ENCODE peak calls at places on chromosomes 3 and 15, in nine cellular contexts. T is heart right ventricle; L is HFF-Myc; N is psoas muscle; D is tibial nerve; S is pancreas; O is GM12878; H is foreskin fibroblast; W is CD8-positive, alpha-beta T cell. E is an unnamed sample.

GRCh38 chr3:64935995-64936394 is 248.2 kb upstream of the ADAMTS9 start:
- DNase-seq in T (no peak), L (no peak), N (no peak), D (no peak), S (no peak), O (no peak), H (no peak), W (no peak), E (no peak)

GRCh38 chr15:35751421-35752133 is 205.6 kb upstream of the DPH6 start:
- DNase-seq in T (peak), L (no peak), N (peak), D (peak), S (peak), O (peak), H (peak), W (peak), E (peak)

GRCh38 chr15:42503822-42504221 is 8.4 kb downstream of the SNAP23 start:
- DNase-seq in T (no peak), L (no peak), N (no peak), D (no peak), S (no peak), O (no peak), H (no peak), W (no peak), E (no peak)

GRCh38 chr15:70451861-70452653 is 311.3 kb downstream of the UACA start:
- DNase-seq in T (no peak), L (no peak), N (no peak), D (no peak), S (no peak), O (no peak), H (no peak), W (no peak), E (no peak)

GRCh38 chr15:56293495-56294292 is 50.0 kb upstream of the RFX7 start:
- DNase-seq in T (no peak), L (no peak), N (no peak), D (no peak), S (no peak), O (no peak), H (no peak), W (no peak), E (no peak)

GRCh38 chr3:34140606-34141005 is 342.2 kb downstream of the PDCD6IP start:
- DNase-seq in T (no peak), L (no peak), N (no peak), D (no peak), S (no peak), O (no peak), H (peak), W (no peak), E (no peak)

GRCh38 chr3:160754371-160754854 is 1.6 kb upstream of the PPM1L start:
- DNase-seq in T (peak), L (no peak), N (peak), D (peak), S (no peak), O (no peak), H (peak), W (peak), E (peak)

GRCh38 chr3:632571-633170 is 436.1 kb downstream of the CHL1 start:
- DNase-seq in T (no peak), L (peak), N (no peak), D (no peak), S (peak), O (no peak), H (peak), W (no peak), E (peak)

GRCh38 chr15:90001062-90001682 is at the start of gene ZNF710:
- DNase-seq in T (peak), L (no peak), N (peak), D (no peak), S (no peak), O (no peak), H (peak), W (no peak), E (peak)

GRCh38 chr3:182726258-182727142 is 66.8 kb upstream of the ATP11B start:
- DNase-seq in T (no peak), L (no peak), N (no peak), D (no peak), S (no peak), O (no peak), H (no peak), W (no peak), E (no peak)
- H3K4me3 ChIP-seq in T (peak), L (no peak), N (peak), D (no peak), S (no peak), O (no peak), H (peak), W (no peak), E (no peak)

GRCh38 chr3:14959358-14959943 is 12.1 kb downstream of the NR2C2 start:
- DNase-seq in T (no peak), L (no peak), N (no peak), D (no peak), S (no peak), O (no peak), H (no peak), W (no peak), E (no peak)

GRCh38 chr3:14962762-14963161 is 15.4 kb downstream of the NR2C2 start:
- DNase-seq in T (no peak), L (no peak), N (no peak), D (no peak), S (no peak), O (no peak), H (peak), W (no peak), E (no peak)

GRCh38 chr3:14957933-14958332 is 10.6 kb downstream of the NR2C2 start:
- DNase-seq in T (no peak), L (no peak), N (no peak), D (no peak), S (no peak), O (no peak), H (no peak), W (no peak), E (peak)

GRCh38 chr3:14957163-14957562 is 9.8 kb downstream of the NR2C2 start:
- DNase-seq in T (no peak), L (no peak), N (no peak), D (no peak), S (no peak), O (no peak), H (no peak), W (no peak), E (no peak)
- H3K4me3 ChIP-seq in T (no peak), L (no peak), N (no peak), D (no peak), S (no peak), O (no peak), H (no peak), W (no peak), E (no peak)

GRCh38 chr3:73664389-73664788 is 39.6 kb upstream of the PDZRN3 start:
- DNase-seq in T (no peak), L (no peak), N (no peak), D (no peak), S (no peak), O (no peak), H (no peak), W (no peak), E (no peak)
- H3K4me3 ChIP-seq in T (no peak), L (no peak), N (no peak), D (no peak), S (no peak), O (no peak), H (no peak), W (no peak), E (no peak)

GRCh38 chr15:96339662-96340347 is 9.3 kb downstream of the NR2F2 start:
- DNase-seq in T (no peak), L (no peak), N (no peak), D (no peak), S (no peak), O (no peak), H (peak), W (no peak), E (no peak)
- H3K4me3 ChIP-seq in T (peak), L (peak), N (peak), D (peak), S (peak), O (peak), H (peak), W (no peak), E (peak)

DNA sequence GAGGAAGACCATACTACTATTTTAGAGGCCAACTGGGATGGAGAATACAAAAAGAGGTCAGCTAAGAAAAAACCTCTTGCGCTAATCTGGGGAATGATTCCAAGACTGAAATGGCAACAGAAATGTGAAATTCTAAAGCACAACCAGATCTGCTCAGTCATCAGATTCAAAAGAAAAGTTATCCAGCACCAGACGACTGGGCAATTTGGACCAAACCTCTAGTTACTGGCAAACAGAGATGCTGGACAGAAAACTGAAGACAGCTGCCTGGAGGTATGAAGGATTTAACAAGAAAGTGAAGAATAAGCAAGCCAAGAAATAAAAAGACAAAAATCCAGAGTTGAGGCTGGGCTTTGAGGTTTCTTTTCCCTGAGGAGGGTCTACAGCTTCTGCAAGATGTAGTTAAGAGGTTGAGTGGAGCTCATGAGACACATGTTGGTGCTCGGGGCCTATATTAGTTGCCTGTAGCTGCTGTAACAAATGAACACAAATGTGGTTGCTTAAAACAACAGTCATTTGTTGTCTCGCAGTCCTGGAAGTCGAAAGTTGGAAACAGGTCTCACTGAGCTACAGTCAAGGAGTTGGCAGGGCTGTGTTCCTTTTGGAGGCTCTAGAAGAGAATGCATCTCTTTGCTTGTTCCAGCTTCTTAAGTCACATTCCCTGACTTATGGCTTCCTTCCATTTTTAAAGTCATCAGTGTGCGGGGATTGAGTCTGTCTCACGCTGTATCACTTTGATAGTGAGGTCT is 119.8 kb downstream of the ATP10A start:
- DNase-seq in T (no peak), L (no peak), N (no peak), D (no peak), S (no peak), O (no peak), H (no peak), W (no peak), E (no peak)
- H3K4me3 ChIP-seq in T (no peak), L (no peak), N (no peak), D (no peak), S (no peak), O (no peak), H (no peak), W (no peak), E (no peak)

DNA sequence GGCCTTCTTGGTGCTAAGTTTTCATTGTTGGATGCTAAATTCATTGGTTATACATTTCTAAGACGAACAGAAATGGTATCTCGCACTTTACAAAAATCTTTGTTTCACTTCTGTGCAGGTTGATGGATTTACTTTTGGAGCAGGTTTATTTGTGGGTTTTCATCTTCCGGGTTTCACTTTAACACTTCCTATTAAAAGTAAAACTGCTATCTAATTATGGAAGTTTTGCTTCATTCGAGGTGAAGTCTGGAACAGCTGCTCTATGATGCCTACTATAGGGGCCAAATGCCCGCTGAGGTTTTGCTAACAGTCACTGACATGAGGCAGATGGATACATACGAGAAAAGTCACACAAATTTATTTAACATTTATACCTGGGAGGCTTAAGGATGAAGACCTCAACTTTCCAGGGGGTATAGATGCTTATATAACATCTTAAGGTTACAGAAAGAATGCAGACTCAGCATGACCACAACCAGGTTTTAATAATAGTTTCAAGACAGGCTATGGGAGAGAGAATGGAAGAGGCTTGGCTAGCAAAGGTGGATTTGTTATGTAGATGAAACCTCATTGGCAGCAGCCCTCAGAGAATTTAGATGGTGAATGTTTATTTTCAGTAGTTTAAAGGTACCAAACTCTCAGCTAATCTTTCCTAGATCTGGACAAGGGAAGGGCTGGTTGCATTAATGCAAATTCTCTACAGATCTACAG is 54.2 kb downstream of the OSTN start:
- DNase-seq in T (no peak), L (no peak), N (no peak), D (no peak), S (no peak), O (peak), H (no peak), W (no peak), E (no peak)
- H3K4me3 ChIP-seq in T (no peak), L (no peak), N (no peak), D (no peak), S (no peak), O (peak), H (no peak), W (no peak), E (no peak)

GRCh38 chr3:141528837-141529236 is 42.0 kb downstream of the RASA2 start:
- DNase-seq in T (no peak), L (no peak), N (no peak), D (no peak), S (no peak), O (no peak), H (no peak), W (no peak), E (no peak)
- H3K4me3 ChIP-seq in T (no peak), L (no peak), N (no peak), D (no peak), S (no peak), O (no peak), H (no peak), W (no peak), E (no peak)